ENCODE peak calls at places on chromosomes 16 and 17, in ten cellular contexts. One of them, this sample, is unnamed.

GRCh38 chr17:67836205-67836987 is 11.1 kb downstream of the BPTF start:
- DNase-seq in neural crest cell: no peak
- DNase-seq in endothelial cell: no peak
- DNase-seq in stomach: no peak
- DNase-seq in tibial artery: no peak
- DNase-seq in K562: no peak
- DNase-seq in CD8-positive, alpha-beta T cell: no peak
- DNase-seq in nephron progenitor cell: no peak
- DNase-seq in upper lobe of right lung: no peak
- DNase-seq in Panc1: no peak
- DNase-seq in this sample: no peak

GRCh38 chr17:40522250-40522960 is 21.0 kb upstream of the TNS4 start:
- DNase-seq in neural crest cell: no peak
- DNase-seq in endothelial cell: no peak
- DNase-seq in stomach: no peak
- DNase-seq in tibial artery: no peak
- DNase-seq in K562: no peak
- DNase-seq in CD8-positive, alpha-beta T cell: no peak
- DNase-seq in nephron progenitor cell: no peak
- DNase-seq in upper lobe of right lung: peak
- DNase-seq in Panc1: no peak
- DNase-seq in this sample: no peak

GRCh38 chr17:10151667-10152496 is 46.5 kb downstream of the GAS7 start:
- DNase-seq in neural crest cell: no peak
- DNase-seq in endothelial cell: no peak
- DNase-seq in stomach: peak
- DNase-seq in tibial artery: peak
- DNase-seq in K562: no peak
- DNase-seq in CD8-positive, alpha-beta T cell: no peak
- DNase-seq in nephron progenitor cell: no peak
- DNase-seq in upper lobe of right lung: peak
- DNase-seq in Panc1: no peak
- DNase-seq in this sample: no peak

GRCh38 chr17:76532072-76532651 is 5.3 kb downstream of the CYGB start:
- DNase-seq in neural crest cell: no peak
- DNase-seq in endothelial cell: no peak
- DNase-seq in stomach: no peak
- DNase-seq in tibial artery: no peak
- DNase-seq in K562: no peak
- DNase-seq in CD8-positive, alpha-beta T cell: no peak
- DNase-seq in nephron progenitor cell: no peak
- DNase-seq in upper lobe of right lung: no peak
- DNase-seq in Panc1: no peak
- DNase-seq in this sample: no peak

GRCh38 chr16:54715011-54715410 is 215.7 kb upstream of the IRX5 start:
- DNase-seq in neural crest cell: no peak
- DNase-seq in endothelial cell: no peak
- DNase-seq in stomach: no peak
- DNase-seq in tibial artery: no peak
- DNase-seq in K562: no peak
- DNase-seq in CD8-positive, alpha-beta T cell: no peak
- DNase-seq in nephron progenitor cell: no peak
- DNase-seq in upper lobe of right lung: no peak
- DNase-seq in Panc1: no peak
- DNase-seq in this sample: no peak

GRCh38 chr17:1762906-1763829 is 1.3 kb downstream of the SERPINF1 start:
- DNase-seq in neural crest cell: no peak
- DNase-seq in endothelial cell: no peak
- DNase-seq in stomach: no peak
- DNase-seq in tibial artery: peak
- DNase-seq in K562: peak
- DNase-seq in CD8-positive, alpha-beta T cell: no peak
- DNase-seq in nephron progenitor cell: no peak
- DNase-seq in upper lobe of right lung: no peak
- DNase-seq in Panc1: no peak
- DNase-seq in this sample: no peak

GRCh38 chr17:39921323-39921722 is 2.9 kb upstream of the GSDMB start:
- DNase-seq in neural crest cell: no peak
- DNase-seq in endothelial cell: no peak
- DNase-seq in stomach: no peak
- DNase-seq in tibial artery: no peak
- DNase-seq in K562: no peak
- DNase-seq in CD8-positive, alpha-beta T cell: no peak
- DNase-seq in nephron progenitor cell: no peak
- DNase-seq in upper lobe of right lung: no peak
- DNase-seq in Panc1: no peak
- DNase-seq in this sample: no peak

GRCh38 chr17:4551796-4552525 is 3.2 kb downstream of the MYBBP1A start:
- DNase-seq in neural crest cell: no peak
- DNase-seq in endothelial cell: no peak
- DNase-seq in stomach: no peak
- DNase-seq in tibial artery: no peak
- DNase-seq in K562: no peak
- DNase-seq in CD8-positive, alpha-beta T cell: no peak
- DNase-seq in nephron progenitor cell: no peak
- DNase-seq in upper lobe of right lung: peak
- DNase-seq in Panc1: no peak
- DNase-seq in this sample: no peak

DNA sequence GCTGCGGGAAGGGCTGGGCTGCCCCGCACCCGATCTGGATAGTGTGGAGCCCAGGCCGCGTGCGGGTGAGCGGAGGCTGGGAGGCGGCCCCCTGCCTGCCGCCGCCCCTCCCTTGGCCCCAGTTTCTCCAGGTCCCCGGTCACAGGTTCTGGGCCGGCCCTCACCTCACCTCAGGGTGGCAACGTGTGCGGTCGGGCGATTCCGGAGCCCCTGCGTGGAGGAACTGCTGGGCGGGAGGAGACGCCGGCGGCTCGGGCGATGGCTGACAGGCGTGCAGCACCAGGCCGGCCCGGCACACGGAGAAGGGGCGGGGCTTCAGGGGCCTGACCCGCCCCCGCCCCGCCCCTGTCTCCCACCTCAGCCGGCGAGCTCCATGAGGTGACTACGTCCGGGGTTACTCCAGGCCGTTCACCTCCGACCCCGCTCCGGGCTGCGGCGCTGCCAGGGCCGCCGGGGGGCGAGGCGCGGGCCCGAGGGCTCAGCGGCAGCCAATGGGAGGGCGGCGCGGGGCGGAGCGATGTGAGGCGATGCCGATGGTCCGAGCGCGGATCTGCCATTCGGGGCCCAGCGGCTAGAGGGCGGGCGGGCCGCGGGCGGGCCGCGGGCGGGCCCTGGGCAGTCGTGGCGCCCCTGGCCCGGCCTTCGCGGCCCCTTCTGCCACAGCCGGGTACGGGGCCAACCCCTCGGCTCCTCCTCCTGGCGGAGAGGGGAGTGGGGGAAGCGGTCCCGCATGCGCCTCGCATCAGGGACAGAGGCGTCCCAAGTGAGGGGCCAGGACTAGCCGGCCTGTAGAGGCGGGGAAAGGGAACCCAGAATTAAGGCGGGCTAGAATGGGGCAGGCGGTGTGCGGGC is 16.7 kb upstream of the C17orf78 start:
- DNase-seq in neural crest cell: peak
- DNase-seq in endothelial cell: peak
- DNase-seq in stomach: peak
- DNase-seq in tibial artery: peak
- DNase-seq in K562: peak
- DNase-seq in CD8-positive, alpha-beta T cell: peak
- DNase-seq in nephron progenitor cell: peak
- DNase-seq in upper lobe of right lung: peak
- DNase-seq in Panc1: peak
- DNase-seq in this sample: peak
- TF ChIP-seq CTCF in neural crest cell: peak
- TF ChIP-seq CTCF in endothelial cell: peak
- TF ChIP-seq CTCF in stomach: no peak
- TF ChIP-seq CTCF in tibial artery: peak
- TF ChIP-seq CTCF in K562: peak
- TF ChIP-seq CTCF in CD8-positive, alpha-beta T cell: no peak
- TF ChIP-seq CTCF in nephron progenitor cell: no peak
- TF ChIP-seq CTCF in upper lobe of right lung: peak
- TF ChIP-seq CTCF in Panc1: no peak
- TF ChIP-seq CTCF in this sample: no peak

GRCh38 chr17:50299776-50300175 is 25.5 kb downstream of the TMEM92 start:
- DNase-seq in neural crest cell: no peak
- DNase-seq in endothelial cell: no peak
- DNase-seq in stomach: no peak
- DNase-seq in tibial artery: no peak
- DNase-seq in K562: no peak
- DNase-seq in CD8-positive, alpha-beta T cell: no peak
- DNase-seq in nephron progenitor cell: no peak
- DNase-seq in upper lobe of right lung: no peak
- DNase-seq in Panc1: no peak
- DNase-seq in this sample: no peak

GRCh38 chr17:50298018-50298417 is 23.8 kb downstream of the TMEM92 start:
- DNase-seq in neural crest cell: no peak
- DNase-seq in endothelial cell: no peak
- DNase-seq in stomach: no peak
- DNase-seq in tibial artery: no peak
- DNase-seq in K562: no peak
- DNase-seq in CD8-positive, alpha-beta T cell: no peak
- DNase-seq in nephron progenitor cell: no peak
- DNase-seq in upper lobe of right lung: no peak
- DNase-seq in Panc1: no peak
- DNase-seq in this sample: no peak

GRCh38 chr17:50301891-50302584 is 27.8 kb downstream of the TMEM92 start:
- DNase-seq in neural crest cell: no peak
- DNase-seq in endothelial cell: no peak
- DNase-seq in stomach: peak
- DNase-seq in tibial artery: no peak
- DNase-seq in K562: no peak
- DNase-seq in CD8-positive, alpha-beta T cell: no peak
- DNase-seq in nephron progenitor cell: no peak
- DNase-seq in upper lobe of right lung: no peak
- DNase-seq in Panc1: no peak
- DNase-seq in this sample: no peak

GRCh38 chr17:50295021-50295420 is 20.8 kb downstream of the TMEM92 start:
- DNase-seq in neural crest cell: no peak
- DNase-seq in endothelial cell: no peak
- DNase-seq in stomach: no peak
- DNase-seq in tibial artery: no peak
- DNase-seq in K562: no peak
- DNase-seq in CD8-positive, alpha-beta T cell: no peak
- DNase-seq in nephron progenitor cell: no peak
- DNase-seq in upper lobe of right lung: no peak
- DNase-seq in Panc1: no peak
- DNase-seq in this sample: no peak

DNA sequence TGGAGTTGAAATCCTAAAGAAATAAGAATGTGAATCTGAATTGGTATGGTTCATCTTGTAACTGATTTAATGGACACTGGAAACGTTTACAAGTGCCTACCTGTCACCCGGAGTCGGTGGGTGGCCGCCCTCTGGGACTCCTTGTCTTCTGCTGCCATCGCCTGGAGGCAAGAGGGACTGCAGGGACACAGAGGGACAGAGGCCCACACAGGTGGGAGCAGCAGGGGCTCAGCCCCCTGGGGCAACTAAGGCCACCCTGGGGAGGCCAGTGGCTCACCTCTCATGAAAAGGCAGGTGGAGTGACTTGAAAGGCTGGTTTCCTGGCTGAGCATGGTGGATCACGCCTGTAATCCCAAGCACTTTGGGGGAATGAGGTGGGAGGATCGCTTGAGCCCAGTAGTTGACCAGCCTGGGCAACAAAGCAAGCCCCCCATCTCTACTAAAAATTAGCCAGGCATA is 23.2 kb downstream of the TMEM92 start:
- DNase-seq in neural crest cell: peak
- DNase-seq in endothelial cell: peak
- DNase-seq in stomach: peak
- DNase-seq in tibial artery: peak
- DNase-seq in K562: peak
- DNase-seq in CD8-positive, alpha-beta T cell: peak
- DNase-seq in nephron progenitor cell: peak
- DNase-seq in upper lobe of right lung: peak
- DNase-seq in Panc1: peak
- DNase-seq in this sample: peak
- TF ChIP-seq CTCF in neural crest cell: peak
- TF ChIP-seq CTCF in endothelial cell: peak
- TF ChIP-seq CTCF in stomach: no peak
- TF ChIP-seq CTCF in tibial artery: peak
- TF ChIP-seq CTCF in K562: peak
- TF ChIP-seq CTCF in CD8-positive, alpha-beta T cell: peak
- TF ChIP-seq CTCF in nephron progenitor cell: peak
- TF ChIP-seq CTCF in upper lobe of right lung: peak
- TF ChIP-seq CTCF in Panc1: peak
- TF ChIP-seq CTCF in this sample: no peak

DNA sequence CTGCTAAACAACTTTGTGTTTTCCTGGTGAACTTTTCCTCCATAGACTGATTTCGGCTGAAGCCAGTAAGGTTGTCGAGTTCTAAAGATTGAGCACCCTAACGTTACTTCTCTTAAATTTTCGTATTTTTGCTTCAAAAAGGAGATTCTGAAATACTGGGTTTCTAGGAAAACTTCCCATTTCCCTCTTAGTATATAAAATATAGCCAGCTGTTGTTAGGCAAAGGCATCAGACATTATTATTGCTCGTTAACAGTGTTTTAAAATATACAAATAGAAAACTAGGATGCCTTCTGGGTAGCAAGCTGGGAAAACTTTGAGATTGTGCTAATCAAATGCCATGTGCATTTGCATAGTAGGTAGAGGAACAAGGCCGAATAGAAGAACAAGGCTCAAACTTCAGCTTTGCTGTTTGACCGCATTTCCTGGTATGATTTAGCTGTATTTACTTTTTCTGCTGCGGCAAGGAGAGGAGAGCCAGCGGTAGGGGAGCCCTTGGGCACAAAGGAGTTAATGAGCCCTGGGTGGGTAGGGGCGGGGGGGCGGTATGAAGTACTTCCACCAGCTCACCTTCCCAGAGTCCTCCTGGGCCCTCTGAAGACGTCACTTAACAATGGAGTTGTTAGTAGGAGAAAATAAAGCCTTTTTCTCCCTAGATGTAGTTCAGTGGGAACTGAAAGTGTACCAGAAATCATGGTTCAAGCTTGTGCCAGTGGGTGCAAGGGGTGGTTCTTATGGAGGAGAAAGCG is 151.9 kb downstream of the MSI2 start:
- DNase-seq in neural crest cell: no peak
- DNase-seq in endothelial cell: no peak
- DNase-seq in stomach: no peak
- DNase-seq in tibial artery: no peak
- DNase-seq in K562: no peak
- DNase-seq in CD8-positive, alpha-beta T cell: no peak
- DNase-seq in nephron progenitor cell: peak
- DNase-seq in upper lobe of right lung: no peak
- DNase-seq in Panc1: no peak
- DNase-seq in this sample: no peak
- TF ChIP-seq CTCF in neural crest cell: peak
- TF ChIP-seq CTCF in endothelial cell: no peak
- TF ChIP-seq CTCF in stomach: no peak
- TF ChIP-seq CTCF in tibial artery: no peak
- TF ChIP-seq CTCF in K562: no peak
- TF ChIP-seq CTCF in CD8-positive, alpha-beta T cell: no peak
- TF ChIP-seq CTCF in nephron progenitor cell: no peak
- TF ChIP-seq CTCF in upper lobe of right lung: no peak
- TF ChIP-seq CTCF in Panc1: no peak
- TF ChIP-seq CTCF in this sample: no peak

GRCh38 chr17:58734040-58734439 is 21.6 kb upstream of the PPM1E start:
- DNase-seq in neural crest cell: no peak
- DNase-seq in endothelial cell: no peak
- DNase-seq in stomach: no peak
- DNase-seq in tibial artery: no peak
- DNase-seq in K562: no peak
- DNase-seq in CD8-positive, alpha-beta T cell: no peak
- DNase-seq in nephron progenitor cell: no peak
- DNase-seq in upper lobe of right lung: no peak
- DNase-seq in Panc1: no peak
- DNase-seq in this sample: no peak
- TF ChIP-seq CTCF in neural crest cell: no peak
- TF ChIP-seq CTCF in endothelial cell: no peak
- TF ChIP-seq CTCF in stomach: no peak
- TF ChIP-seq CTCF in tibial artery: no peak
- TF ChIP-seq CTCF in K562: no peak
- TF ChIP-seq CTCF in CD8-positive, alpha-beta T cell: no peak
- TF ChIP-seq CTCF in nephron progenitor cell: no peak
- TF ChIP-seq CTCF in upper lobe of right lung: no peak
- TF ChIP-seq CTCF in Panc1: no peak
- TF ChIP-seq CTCF in this sample: no peak

This sample was measured in omental fat pad.